ENCODE peak calls at places on chromosomes 13 and 19, in seven cellular contexts. One of them, this sample, is unnamed.

GRCh38 chr19:41702208-41702651 is 6.2 kb upstream of the CEACAM5 start:
- DNase-seq in COR-L47: no peak
- DNase-seq in stomach: no peak
- DNase-seq in GOT3: no peak
- DNase-seq in brain microvascular endothelial cell: peak
- DNase-seq in BJ: peak
- DNase-seq in fibroblast of lung: peak
- DNase-seq in this sample: no peak

GRCh38 chr19:57888494-57889231 is at the start of gene ZNF814:
- DNase-seq in COR-L47: peak
- DNase-seq in stomach: peak
- DNase-seq in GOT3: no peak
- DNase-seq in brain microvascular endothelial cell: peak
- DNase-seq in BJ: peak
- DNase-seq in fibroblast of lung: peak
- DNase-seq in this sample: peak

GRCh38 chr19:19642506-19643157 is 825 bp downstream of the GMIP start:
- DNase-seq in COR-L47: no peak
- DNase-seq in stomach: no peak
- DNase-seq in GOT3: no peak
- DNase-seq in brain microvascular endothelial cell: no peak
- DNase-seq in BJ: no peak
- DNase-seq in fibroblast of lung: no peak
- DNase-seq in this sample: peak

GRCh38 chr19:2537544-2537943 is 61.6 kb downstream of the GADD45B start:
- DNase-seq in COR-L47: no peak
- DNase-seq in stomach: no peak
- DNase-seq in GOT3: no peak
- DNase-seq in brain microvascular endothelial cell: no peak
- DNase-seq in BJ: no peak
- DNase-seq in fibroblast of lung: no peak
- DNase-seq in this sample: no peak

GRCh38 chr19:3184847-3185481 is 766 bp upstream of the NCLN start:
- DNase-seq in COR-L47: peak
- DNase-seq in stomach: peak
- DNase-seq in GOT3: no peak
- DNase-seq in brain microvascular endothelial cell: peak
- DNase-seq in BJ: no peak
- DNase-seq in fibroblast of lung: no peak
- DNase-seq in this sample: peak

GRCh38 chr19:39841041-39841440 is 5.1 kb downstream of the FBL start:
- DNase-seq in COR-L47: no peak
- DNase-seq in stomach: no peak
- DNase-seq in GOT3: no peak
- DNase-seq in brain microvascular endothelial cell: no peak
- DNase-seq in BJ: no peak
- DNase-seq in fibroblast of lung: no peak
- DNase-seq in this sample: no peak

GRCh38 chr19:39937094-39937493 is 2.7 kb upstream of the FCGBP start:
- DNase-seq in COR-L47: no peak
- DNase-seq in stomach: no peak
- DNase-seq in GOT3: no peak
- DNase-seq in brain microvascular endothelial cell: no peak
- DNase-seq in BJ: no peak
- DNase-seq in fibroblast of lung: no peak
- DNase-seq in this sample: peak

GRCh38 chr13:30968734-30969335 is 36.4 kb downstream of the TEX26 start:
- DNase-seq in COR-L47: no peak
- DNase-seq in stomach: no peak
- DNase-seq in GOT3: no peak
- DNase-seq in brain microvascular endothelial cell: no peak
- DNase-seq in BJ: peak
- DNase-seq in fibroblast of lung: peak
- DNase-seq in this sample: no peak

GRCh38 chr13:112582305-112582704 is 5.6 kb downstream of the TUBGCP3 start:
- DNase-seq in COR-L47: no peak
- DNase-seq in stomach: no peak
- DNase-seq in GOT3: no peak
- DNase-seq in brain microvascular endothelial cell: no peak
- DNase-seq in BJ: no peak
- DNase-seq in fibroblast of lung: no peak
- DNase-seq in this sample: no peak

GRCh38 chr13:20546559-20546958 is 20.4 kb upstream of the IFT88 start:
- DNase-seq in COR-L47: no peak
- DNase-seq in stomach: no peak
- DNase-seq in GOT3: no peak
- DNase-seq in brain microvascular endothelial cell: no peak
- DNase-seq in BJ: no peak
- DNase-seq in fibroblast of lung: no peak
- DNase-seq in this sample: no peak

GRCh38 chr19:47719047-47719885 is 6.0 kb downstream of the EHD2 start:
- DNase-seq in COR-L47: no peak
- DNase-seq in stomach: peak
- DNase-seq in GOT3: peak
- DNase-seq in brain microvascular endothelial cell: peak
- DNase-seq in BJ: peak
- DNase-seq in fibroblast of lung: peak
- DNase-seq in this sample: no peak

GRCh38 chr19:10719466-10719961 is 1.6 kb downstream of the DNM2 start:
- DNase-seq in COR-L47: no peak
- DNase-seq in stomach: no peak
- DNase-seq in GOT3: no peak
- DNase-seq in brain microvascular endothelial cell: no peak
- DNase-seq in BJ: no peak
- DNase-seq in fibroblast of lung: no peak
- DNase-seq in this sample: no peak

GRCh38 chr19:58498316-58499020 is 13.3 kb downstream of the SLC27A5 start:
- DNase-seq in COR-L47: no peak
- DNase-seq in stomach: no peak
- DNase-seq in GOT3: no peak
- DNase-seq in brain microvascular endothelial cell: no peak
- DNase-seq in BJ: no peak
- DNase-seq in fibroblast of lung: no peak
- DNase-seq in this sample: no peak

GRCh38 chr19:9014809-9015208 is 4.6 kb upstream of the MUC16 start:
- DNase-seq in COR-L47: no peak
- DNase-seq in stomach: no peak
- DNase-seq in GOT3: no peak
- DNase-seq in brain microvascular endothelial cell: no peak
- DNase-seq in BJ: no peak
- DNase-seq in fibroblast of lung: no peak
- DNase-seq in this sample: no peak

GRCh38 chr19:39308531-39309304 is 11.9 kb downstream of the LRFN1 start:
- DNase-seq in COR-L47: no peak
- DNase-seq in stomach: no peak
- DNase-seq in GOT3: no peak
- DNase-seq in brain microvascular endothelial cell: no peak
- DNase-seq in BJ: no peak
- DNase-seq in fibroblast of lung: no peak
- DNase-seq in this sample: no peak